ENCODE peak calls at places on chromosomes 3 and 15, in six cellular contexts. One of them, this sample, is unnamed.

GRCh38 chr3:46904303-46905190 is 27.0 kb downstream of the PTH1R start:
- DNase-seq in A549: no peak
- DNase-seq in HepG2: no peak
- DNase-seq in ovary: no peak
- DNase-seq in NB4: no peak
- DNase-seq in tibial nerve: no peak
- DNase-seq in this sample: no peak

GRCh38 chr3:13276438-13277129 is 143.5 kb downstream of the NUP210 start:
- DNase-seq in A549: no peak
- DNase-seq in HepG2: no peak
- DNase-seq in ovary: no peak
- DNase-seq in NB4: no peak
- DNase-seq in tibial nerve: no peak
- DNase-seq in this sample: no peak

GRCh38 chr3:20669675-20670074 is 483.7 kb upstream of the SGO1 start:
- DNase-seq in A549: no peak
- DNase-seq in HepG2: no peak
- DNase-seq in ovary: no peak
- DNase-seq in NB4: no peak
- DNase-seq in tibial nerve: no peak
- DNase-seq in this sample: no peak

GRCh38 chr15:98964461-98965454 is 42.8 kb downstream of the PGPEP1L start:
- DNase-seq in A549: no peak
- DNase-seq in HepG2: no peak
- DNase-seq in ovary: no peak
- DNase-seq in NB4: no peak
- DNase-seq in tibial nerve: no peak
- DNase-seq in this sample: peak

GRCh38 chr3:17059966-17060560 is 175.3 kb downstream of the PLCL2 start:
- DNase-seq in A549: no peak
- DNase-seq in HepG2: no peak
- DNase-seq in ovary: no peak
- DNase-seq in NB4: no peak
- DNase-seq in tibial nerve: no peak
- DNase-seq in this sample: no peak

GRCh38 chr15:67063689-67064606 is 1.5 kb upstream of the SMAD3 start:
- DNase-seq in A549: peak
- DNase-seq in HepG2: peak
- DNase-seq in ovary: peak
- DNase-seq in NB4: peak
- DNase-seq in tibial nerve: no peak
- DNase-seq in this sample: no peak

GRCh38 chr3:20340324-20340928 is 154.4 kb upstream of the SGO1 start:
- DNase-seq in A549: peak
- DNase-seq in HepG2: peak
- DNase-seq in ovary: peak
- DNase-seq in NB4: peak
- DNase-seq in tibial nerve: peak
- DNase-seq in this sample: peak

GRCh38 chr3:187678869-187679268 is 8.7 kb upstream of the SST start:
- DNase-seq in A549: peak
- DNase-seq in HepG2: peak
- DNase-seq in ovary: peak
- DNase-seq in NB4: peak
- DNase-seq in tibial nerve: peak
- DNase-seq in this sample: no peak

GRCh38 chr3:161558256-161558655 is 61.6 kb downstream of the OTOL1 start:
- DNase-seq in A549: no peak
- DNase-seq in HepG2: no peak
- DNase-seq in ovary: no peak
- DNase-seq in NB4: no peak
- DNase-seq in tibial nerve: no peak
- DNase-seq in this sample: no peak

GRCh38 chr15:66294157-66294931 is 976 bp downstream of the DIS3L start:
- DNase-seq in A549: peak
- DNase-seq in HepG2: peak
- DNase-seq in ovary: peak
- DNase-seq in NB4: no peak
- DNase-seq in tibial nerve: peak
- DNase-seq in this sample: peak

GRCh38 chr15:31266712-31267111 is 59.9 kb upstream of the KLF13 start:
- DNase-seq in A549: no peak
- DNase-seq in HepG2: no peak
- DNase-seq in ovary: no peak
- DNase-seq in NB4: no peak
- DNase-seq in tibial nerve: no peak
- DNase-seq in this sample: no peak

GRCh38 chr3:108416111-108416869 is 94.1 kb downstream of the MYH15 start:
- DNase-seq in A549: no peak
- DNase-seq in HepG2: no peak
- DNase-seq in ovary: no peak
- DNase-seq in NB4: no peak
- DNase-seq in tibial nerve: no peak
- DNase-seq in this sample: no peak

GRCh38 chr3:105791134-105791533 is 77.7 kb downstream of the CBLB start:
- DNase-seq in A549: no peak
- DNase-seq in HepG2: no peak
- DNase-seq in ovary: no peak
- DNase-seq in NB4: no peak
- DNase-seq in tibial nerve: peak
- DNase-seq in this sample: no peak

GRCh38 chr3:124391774-124392173 is 338.5 kb upstream of the UMPS start:
- DNase-seq in A549: no peak
- DNase-seq in HepG2: no peak
- DNase-seq in ovary: no peak
- DNase-seq in NB4: no peak
- DNase-seq in tibial nerve: no peak
- DNase-seq in this sample: no peak

GRCh38 chr15:62369454-62369853 is 204.4 kb upstream of the C2CD4B start:
- DNase-seq in A549: no peak
- DNase-seq in HepG2: no peak
- DNase-seq in ovary: no peak
- DNase-seq in NB4: peak
- DNase-seq in tibial nerve: no peak
- DNase-seq in this sample: no peak

GRCh38 chr3:16309558-16309957 is 44.5 kb downstream of the OXNAD1 start:
- DNase-seq in A549: no peak
- DNase-seq in HepG2: no peak
- DNase-seq in ovary: no peak
- DNase-seq in NB4: peak
- DNase-seq in tibial nerve: no peak
- DNase-seq in this sample: no peak

GRCh38 chr15:93167291-93167690 is 78.3 kb upstream of the RGMA start:
- DNase-seq in A549: no peak
- DNase-seq in HepG2: no peak
- DNase-seq in ovary: no peak
- DNase-seq in NB4: no peak
- DNase-seq in tibial nerve: no peak
- DNase-seq in this sample: no peak

GRCh38 chr15:88835646-88836045 is 32.4 kb downstream of the ACAN start:
- DNase-seq in A549: no peak
- DNase-seq in HepG2: no peak
- DNase-seq in ovary: no peak
- DNase-seq in NB4: no peak
- DNase-seq in tibial nerve: no peak
- DNase-seq in this sample: no peak

GRCh38 chr3:53159415-53160135 is 1.4 kb upstream of the PRKCD start:
- DNase-seq in A549: peak
- DNase-seq in HepG2: peak
- DNase-seq in ovary: no peak
- DNase-seq in NB4: no peak
- DNase-seq in tibial nerve: no peak
- DNase-seq in this sample: no peak

GRCh38 chr3:123813876-123814275 is 70.3 kb downstream of the MYLK start:
- DNase-seq in A549: no peak
- DNase-seq in HepG2: no peak
- DNase-seq in ovary: no peak
- DNase-seq in NB4: no peak
- DNase-seq in tibial nerve: no peak
- DNase-seq in this sample: no peak

GRCh38 chr3:143634991-143635390 is 213.3 kb downstream of the SLC9A9 start:
- DNase-seq in A549: no peak
- DNase-seq in HepG2: no peak
- DNase-seq in ovary: no peak
- DNase-seq in NB4: no peak
- DNase-seq in tibial nerve: no peak
- DNase-seq in this sample: no peak

GRCh38 chr3:190288836-190289235 is 33.4 kb downstream of the CLDN1 start:
- DNase-seq in A549: no peak
- DNase-seq in HepG2: no peak
- DNase-seq in ovary: no peak
- DNase-seq in NB4: no peak
- DNase-seq in tibial nerve: no peak
- DNase-seq in this sample: no peak

GRCh38 chr3:30516238-30516637 is 90.2 kb upstream of the TGFBR2 start:
- DNase-seq in A549: no peak
- DNase-seq in HepG2: no peak
- DNase-seq in ovary: no peak
- DNase-seq in NB4: no peak
- DNase-seq in tibial nerve: no peak
- DNase-seq in this sample: no peak

GRCh38 chr3:180646187-180646790 is 33.0 kb downstream of the CCDC39 start:
- DNase-seq in A549: peak
- DNase-seq in HepG2: no peak
- DNase-seq in ovary: no peak
- DNase-seq in NB4: no peak
- DNase-seq in tibial nerve: no peak
- DNase-seq in this sample: no peak

GRCh38 chr15:69414702-69415161 is 583 bp downstream of the KIF23 start:
- DNase-seq in A549: peak
- DNase-seq in HepG2: peak
- DNase-seq in ovary: peak
- DNase-seq in NB4: peak
- DNase-seq in tibial nerve: peak
- DNase-seq in this sample: no peak

GRCh38 chr3:7393944-7394605 is 533.2 kb downstream of the GRM7 start:
- DNase-seq in A549: no peak
- DNase-seq in HepG2: no peak
- DNase-seq in ovary: no peak
- DNase-seq in NB4: no peak
- DNase-seq in tibial nerve: no peak
- DNase-seq in this sample: no peak

GRCh38 chr15:76866008-76866407 is 39.1 kb downstream of the SCAPER start:
- DNase-seq in A549: no peak
- DNase-seq in HepG2: no peak
- DNase-seq in ovary: no peak
- DNase-seq in NB4: no peak
- DNase-seq in tibial nerve: no peak
- DNase-seq in this sample: no peak

GRCh38 chr3:134332344-134332743 is 41.9 kb downstream of the AMOTL2 start:
- DNase-seq in A549: peak
- DNase-seq in HepG2: no peak
- DNase-seq in ovary: no peak
- DNase-seq in NB4: no peak
- DNase-seq in tibial nerve: no peak
- DNase-seq in this sample: no peak

DNA sequence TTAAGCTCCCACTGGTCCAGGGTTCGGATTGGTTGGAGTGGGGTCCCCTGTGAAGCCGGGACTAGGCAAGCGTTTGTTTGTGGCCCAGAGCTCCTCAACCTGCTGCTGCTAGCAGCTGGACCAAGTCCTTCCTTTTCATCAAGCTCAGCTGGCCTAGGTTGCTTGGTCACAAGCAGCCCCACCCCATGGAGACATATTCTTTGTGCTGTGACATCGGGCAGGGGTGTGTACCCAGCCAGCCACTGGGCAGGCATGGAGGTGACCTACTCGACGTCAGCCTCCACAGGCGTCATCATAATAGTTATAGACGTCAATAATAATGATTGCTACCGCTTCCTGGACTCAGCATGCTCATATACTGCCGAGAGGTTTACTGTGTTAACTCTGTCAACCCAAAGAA is 15.9 kb downstream of the SLC6A6 start:
- DNase-seq in A549: no peak
- DNase-seq in HepG2: no peak
- DNase-seq in ovary: no peak
- DNase-seq in NB4: no peak
- DNase-seq in tibial nerve: no peak
- DNase-seq in this sample: no peak
- H3K4me3 ChIP-seq in A549: no peak
- H3K4me3 ChIP-seq in HepG2: no peak
- H3K4me3 ChIP-seq in ovary: no peak
- H3K4me3 ChIP-seq in NB4: no peak
- H3K4me3 ChIP-seq in tibial nerve: no peak
- H3K4me3 ChIP-seq in this sample: no peak

DNA sequence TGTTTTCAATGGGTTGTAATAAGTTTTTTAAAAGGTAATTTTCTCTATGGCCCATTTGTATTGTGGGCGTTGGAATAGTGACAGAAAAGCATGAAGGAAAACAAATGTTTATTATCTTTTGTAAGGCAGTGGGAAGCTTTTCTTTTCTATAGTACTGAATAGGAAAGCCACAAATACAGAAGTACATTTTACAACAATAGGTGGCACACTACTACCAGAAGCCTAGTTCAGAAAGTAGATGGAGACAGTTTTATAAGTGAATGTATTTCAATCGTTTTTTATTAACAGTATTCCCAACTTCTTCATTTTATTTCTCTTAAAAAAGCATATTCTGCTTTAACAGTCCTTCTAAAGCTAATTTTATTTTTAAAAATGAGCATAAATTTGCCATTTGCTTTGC is 296.7 kb downstream of the PTPRG start:
- DNase-seq in A549: no peak
- DNase-seq in HepG2: no peak
- DNase-seq in ovary: no peak
- DNase-seq in NB4: peak
- DNase-seq in tibial nerve: no peak
- DNase-seq in this sample: no peak
- TF ChIP-seq CTCF in A549: peak
- TF ChIP-seq CTCF in HepG2: peak
- TF ChIP-seq CTCF in ovary: no peak
- TF ChIP-seq CTCF in NB4: no peak
- TF ChIP-seq CTCF in tibial nerve: peak
- TF ChIP-seq CTCF in this sample: no peak

GRCh38 chr15:43408789-43409188 is 37.9 kb downstream of the TUBGCP4 start:
- DNase-seq in A549: no peak
- DNase-seq in HepG2: no peak
- DNase-seq in ovary: no peak
- DNase-seq in NB4: no peak
- DNase-seq in tibial nerve: no peak
- DNase-seq in this sample: no peak
- TF ChIP-seq POLR2A in A549: no peak
- TF ChIP-seq POLR2A in HepG2: no peak
- TF ChIP-seq POLR2A in ovary: no peak
- TF ChIP-seq POLR2A in NB4: no peak
- TF ChIP-seq POLR2A in tibial nerve: no peak
- TF ChIP-seq POLR2A in this sample: no peak

DNA sequence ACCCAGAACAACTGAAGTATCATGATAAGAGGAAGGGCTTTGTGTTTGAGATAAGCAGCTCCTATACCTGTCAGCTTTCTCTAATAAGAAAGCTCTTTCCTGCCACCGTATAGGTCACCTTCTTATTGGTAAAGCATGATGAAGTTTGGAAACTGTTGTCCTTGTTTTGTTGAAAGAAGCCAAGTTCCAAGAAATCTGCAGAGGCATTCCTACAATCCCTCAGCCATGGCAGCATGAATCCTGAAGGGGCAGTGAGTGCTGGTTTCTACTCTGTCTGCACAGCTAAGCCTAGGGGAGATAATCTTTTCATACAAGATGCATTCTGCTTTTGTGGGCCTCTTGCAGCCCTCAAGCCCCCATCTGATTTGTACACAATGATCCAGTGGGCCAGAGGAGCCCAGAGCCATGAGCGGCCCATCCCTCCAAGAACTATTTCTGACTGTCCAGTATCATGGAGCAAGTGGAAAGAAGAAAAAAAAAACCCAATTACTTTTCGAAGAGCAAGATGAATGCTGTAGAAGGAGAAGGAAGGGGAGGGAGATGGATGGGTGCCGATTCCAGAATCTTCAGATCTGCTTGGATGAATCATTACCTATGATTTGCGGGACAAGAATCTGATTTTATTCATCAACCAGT is 1.9 kb upstream of the THBS1 start:
- DNase-seq in A549: no peak
- DNase-seq in HepG2: no peak
- DNase-seq in ovary: no peak
- DNase-seq in NB4: no peak
- DNase-seq in tibial nerve: no peak
- DNase-seq in this sample: no peak
- H3K4me3 ChIP-seq in A549: peak
- H3K4me3 ChIP-seq in HepG2: peak
- H3K4me3 ChIP-seq in ovary: peak
- H3K4me3 ChIP-seq in NB4: no peak
- H3K4me3 ChIP-seq in tibial nerve: peak
- H3K4me3 ChIP-seq in this sample: no peak